ENCODE peak calls at places on chromosomes 5 and 9, in four cellular contexts. S, G, H and I are unnamed samples.
A peak's percentile ranks its signal among the peaks of the same experiment; 100 is the strongest.

GRCh38 chr9:92659601-92660000 is 10.3 kb downstream of the IPPK start:
- DNase-seq in S (no peak), H (no peak), G (no peak), I (no peak)

GRCh38 chr5:6767481-6768063 is 54.3 kb downstream of the TENT4A start:
- DNase-seq in G (no peak), H (no peak), S (no peak), I (no peak)

GRCh38 chr5:119361723-119362122 is 5.9 kb downstream of the TNFAIP8 start:
- DNase-seq in H (no peak), G (no peak), S (no peak), I (no peak)

GRCh38 chr9:7533376-7534090 is 266.0 kb downstream of the DMAC1 start:
- DNase-seq in S (no peak), H (no peak), G (no peak), I (no peak)

GRCh38 chr5:177234761-177235315 is 68.7 kb downstream of the RAB24 start:
- DNase-seq in G (no peak), S (no peak), H (no peak), I (no peak)

GRCh38 chr5:43000198-43000840 is 39.8 kb downstream of the ANXA2R start:
- DNase-seq in G (no peak), S (peak; percentile 71), H (peak; percentile 58), I (no peak)

GRCh38 chr9:83281306-83282255 is 218.6 kb upstream of the RASEF start:
- DNase-seq in H (peak; percentile 49), S (no peak), G (no peak), I (peak; percentile 37)

GRCh38 chr9:35994959-35995358 is 37.0 kb upstream of the OR2S2 start:
- DNase-seq in G (no peak), H (no peak), S (no peak), I (no peak)

GRCh38 chr9:81874926-81875325 is 53.3 kb upstream of the SPATA31D4 start:
- DNase-seq in H (peak; percentile 97), S (no peak), G (peak; percentile 57), I (peak; percentile 65)

GRCh38 chr5:115685966-115686691 is 60.3 kb upstream of the TMED7 start:
- DNase-seq in S (peak; percentile 50), G (no peak), H (peak; percentile 8), I (no peak)

GRCh38 chr5:147075187-147075586 is 159.6 kb upstream of the STK32A start:
- DNase-seq in S (no peak), G (no peak), H (no peak), I (no peak)

GRCh38 chr5:29993286-29993685 is 1200.2 kb upstream of the CDH6 start:
- DNase-seq in S (no peak), H (no peak), G (no peak), I (no peak)

GRCh38 chr5:6780802-6781391 is 67.7 kb downstream of the TENT4A start:
- DNase-seq in S (peak; percentile 74), H (no peak), G (no peak), I (no peak)

DNA sequence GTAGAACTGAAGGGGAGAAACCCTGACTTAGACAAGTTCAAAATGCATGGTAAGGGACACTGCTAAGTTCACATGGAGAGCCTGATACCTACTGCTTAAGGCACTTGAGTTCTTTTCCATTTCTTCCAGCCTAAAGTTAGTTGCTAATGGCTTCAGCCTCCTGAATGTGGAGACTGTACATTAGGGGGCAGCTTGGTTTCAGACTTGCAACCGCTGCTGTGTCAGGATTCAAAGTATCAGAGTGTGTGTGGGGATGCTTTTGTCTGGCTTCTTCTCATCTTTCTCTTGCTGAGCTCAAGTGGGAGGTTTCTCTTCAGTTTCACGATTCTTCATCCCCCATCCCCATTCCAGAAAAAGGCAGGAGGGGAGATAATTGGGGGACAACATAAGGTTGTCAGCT is 49.4 kb downstream of the ATP10B start:
- DNase-seq in G (no peak), S (no peak), H (no peak), I (no peak)
- TF ChIP-seq CTCF in G (no peak), S (no peak), H (no peak), I (peak; percentile 32)

GRCh38 chr9:125066839-125067619 is 76.3 kb downstream of the SCAI start:
- DNase-seq in S (no peak), G (no peak), H (peak; percentile 15), I (peak; percentile 32)
- H3K4me3 ChIP-seq in S (no peak overlapping the region), G (no peak overlapping the region), H (no peak overlapping the region), I (no peak overlapping the region)

GRCh38 chr9:94623253-94623652 is 16.1 kb downstream of the FBP1 start:
- DNase-seq in G (peak; percentile 82), H (peak; percentile 28), S (peak; percentile 77), I (no peak)
- TF ChIP-seq CTCF in G (peak; percentile 41), H (peak; percentile 36), S (peak; percentile 62), I (peak; percentile 44)

DNA sequence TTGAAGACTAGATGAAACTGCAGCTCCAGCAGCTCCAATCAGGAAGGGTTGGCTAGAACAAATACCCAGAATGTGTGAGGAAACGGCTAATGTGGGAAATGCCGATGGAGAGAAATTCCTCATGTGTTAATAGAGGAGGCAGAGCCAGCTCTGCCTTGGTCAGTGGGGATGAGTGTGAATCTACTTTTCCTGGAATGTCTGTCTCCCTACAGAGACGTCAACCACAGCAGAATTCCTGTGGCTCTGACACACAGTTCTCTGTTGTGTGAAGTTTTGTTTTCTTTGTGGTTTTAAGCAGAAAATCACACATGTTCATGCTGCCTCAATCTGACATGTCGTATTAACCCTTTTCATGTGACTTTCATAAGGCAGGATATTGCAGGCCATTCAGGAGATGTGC is 476.6 kb upstream of the WWC1 start:
- DNase-seq in G (no peak), H (peak; percentile 93), S (peak; percentile 87), I (no peak)
- H3K4me3 ChIP-seq in G (no peak overlapping the region), H (no peak overlapping the region), S (no peak overlapping the region), I (no peak overlapping the region)

GRCh38 chr5:132746592-132747063 is 598 bp upstream of the CCNI2 start:
- DNase-seq in H (no peak), S (peak; percentile 91), G (peak; percentile 80), I (no peak)
- TF ChIP-seq CTCF in H (peak; percentile 32), S (peak; percentile 69), G (no peak), I (no peak)

GRCh38 chr9:121299125-121299466 is 31.1 kb downstream of the GSN start:
- DNase-seq in G (peak; percentile 61), S (peak; percentile 56), H (no peak), I (no peak)

GRCh38 chr9:121300283-121301119 is 32.5 kb downstream of the GSN start:
- DNase-seq in S (no peak), H (no peak), G (no peak), I (no peak)

GRCh38 chr9:121298689-121299112 is 30.7 kb downstream of the GSN start:
- DNase-seq in H (peak; percentile 80), S (peak; percentile 46), G (no peak), I (no peak)

GRCh38 chr9:121298016-121298538 is 30.1 kb downstream of the GSN start:
- DNase-seq in S (peak; percentile 25), G (no peak), H (no peak), I (no peak)

DNA sequence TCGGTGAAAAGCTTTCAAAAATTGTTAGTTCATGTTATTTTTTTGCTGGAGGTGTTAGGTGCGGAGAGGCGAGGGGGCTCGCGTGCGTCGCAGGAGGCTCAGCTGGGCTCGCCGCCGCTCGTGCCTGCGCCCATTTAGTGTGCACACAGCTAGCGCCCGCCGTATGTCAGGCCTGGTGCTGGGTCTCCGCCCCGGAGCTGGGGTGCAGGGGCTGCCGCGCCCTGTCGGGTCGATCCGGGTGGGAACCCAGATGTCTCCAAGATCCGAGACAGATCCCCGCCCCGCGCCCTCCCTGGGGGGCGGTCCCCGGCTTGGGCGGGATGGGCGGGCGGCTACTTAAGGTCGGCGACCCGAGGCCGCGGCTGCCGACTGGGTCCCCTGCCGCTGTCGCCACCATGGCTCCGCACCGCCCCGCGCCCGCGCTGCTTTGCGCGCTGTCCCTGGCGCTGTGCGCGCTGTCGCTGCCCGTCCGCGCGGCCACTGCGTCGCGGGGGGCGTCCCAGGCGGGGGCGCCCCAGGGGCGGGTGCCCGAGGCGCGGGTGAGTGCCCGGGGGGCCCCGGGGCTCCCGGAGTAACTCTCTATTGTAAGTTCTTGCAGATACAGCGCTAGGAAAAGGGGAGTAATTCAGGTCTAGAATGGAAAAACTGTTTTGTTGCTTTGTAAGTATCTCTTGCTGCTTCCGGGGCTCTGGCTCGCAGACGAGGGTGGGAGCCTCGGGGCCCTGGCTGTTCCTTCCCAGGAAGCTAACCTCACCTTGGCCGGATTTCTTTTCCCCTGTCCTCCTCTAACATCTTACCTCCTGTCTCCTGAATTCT is 31.7 kb downstream of the GSN start:
- DNase-seq in G (peak; percentile 73), S (peak; percentile 47), H (peak; percentile 47), I (no peak)
- H3K4me3 ChIP-seq in G (peak overlapping the region; percentile 47), S (peak overlapping the region; percentile 70), H (peak overlapping the region; percentile 55), I (no peak overlapping the region)

DNA sequence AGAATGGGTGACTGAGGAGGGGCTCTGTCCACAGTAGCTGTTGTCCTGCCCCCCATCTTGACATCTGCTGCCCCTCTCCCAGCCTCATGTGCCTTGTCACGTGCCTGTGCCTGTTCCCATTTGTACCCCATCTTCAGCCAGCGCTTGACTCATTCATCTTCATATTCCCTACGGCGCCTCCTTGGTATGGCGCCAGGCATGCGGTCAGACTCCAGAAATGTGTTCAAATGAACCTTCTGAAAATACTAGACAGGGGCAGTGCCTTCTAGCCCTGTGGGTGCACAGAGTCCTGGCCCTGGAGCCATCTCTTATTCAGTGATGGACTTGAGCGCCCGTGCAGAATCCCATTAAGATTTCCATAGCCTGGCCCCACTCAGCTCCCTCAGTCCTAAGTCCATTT is 46.2 kb downstream of the CFAP77 start:
- DNase-seq in H (no peak), S (no peak), G (no peak), I (no peak)
- TF ChIP-seq CTCF in H (no peak), S (no peak), G (no peak), I (no peak)

GRCh38 chr5:35853652-35854051 is 3.0 kb upstream of the IL7R start:
- DNase-seq in G (no peak), H (no peak), S (no peak), I (no peak)

GRCh38 chr5:35852084-35852734 is 4.5 kb upstream of the IL7R start:
- DNase-seq in G (no peak), S (no peak), H (no peak), I (no peak)

GRCh38 chr5:35854248-35854647 is 2.4 kb upstream of the IL7R start:
- DNase-seq in H (no peak), S (no peak), G (no peak), I (no peak)

GRCh38 chr5:35849850-35850249 is 6.8 kb upstream of the IL7R start:
- DNase-seq in G (no peak), H (no peak), S (no peak), I (no peak)

GRCh38 chr5:35851282-35851681 is 5.4 kb upstream of the IL7R start:
- DNase-seq in H (peak; percentile 28), G (no peak), S (no peak), I (no peak)
- H3K4me3 ChIP-seq in H (no peak overlapping the region), G (no peak overlapping the region), S (no peak overlapping the region), I (no peak overlapping the region)